ENCODE peak calls at places on chromosomes 12 and 14, in six cellular contexts. B is effector memory CD4-positive, alpha-beta T cell; A is memory B cell; I is NCI-H1417; V is stimulated activated CD4-positive, alpha-beta T cell treated with anti-CD3 and anti-CD28 coated beads, Interleukin-15, amount 100 ng/mL, for 48 hours; K is glomerular endothelial cell. X is an unnamed sample.

GRCh38 chr14:66403183-66403582 is 83.0 kb upstream of the CCDC196 start:
- DNase-seq in A (no peak), K (no peak), B (no peak), I (peak; percentile 31), V (no peak), X (no peak)

GRCh38 chr12:14777271-14777670 is 26.0 kb downstream of the WBP11 start:
- DNase-seq in I (no peak), K (no peak), V (no peak), B (no peak), A (no peak), X (no peak)

GRCh38 chr14:68958553-68958952 is 20.5 kb downstream of the ACTN1 start:
- DNase-seq in A (no peak), K (no peak), I (no peak), B (no peak), V (no peak), X (no peak)

GRCh38 chr14:102227184-102227964 is 77.6 kb downstream of the MOK start:
- DNase-seq in I (no peak), A (no peak), V (no peak), B (no peak), K (no peak), X (no peak)

GRCh38 chr12:125403145-125403789 is 338.0 kb downstream of the AACS start:
- DNase-seq in B (no peak), K (peak; percentile 3), V (no peak), I (peak; percentile 59), A (no peak), X (no peak)

GRCh38 chr14:38553586-38553985 is 297.7 kb upstream of the CLEC14A start:
- DNase-seq in V (no peak), K (peak; percentile 29), B (no peak), I (no peak), A (no peak), X (no peak)

GRCh38 chr12:100867639-100868393 is 73.2 kb downstream of the ANO4 start:
- DNase-seq in B (no peak), A (no peak), V (no peak), K (no peak), I (no peak), X (no peak)

GRCh38 chr12:111025301-111025700 is 104.9 kb upstream of the MYL2 start:
- DNase-seq in K (no peak), I (no peak), B (no peak), V (no peak), A (no peak), X (no peak)

X was measured in GM18507.